ENCODE peak calls at places on chromosomes 3 and 15, in nine cellular contexts. P is testis; M is nephron progenitor cell; H is NCI-H1105; N is activated CD4-positive, CD25-positive, alpha-beta regulatory T cell; I is CD4-positive, alpha-beta memory T cell; U is effector CD4-positive, alpha-beta T cell; Q is stromal cell of bone marrow; W is NCI-H774. R is an unnamed sample.

GRCh38 chr3:14423197-14423743 is 20.9 kb downstream of the SLC6A6 start:
- DNase-seq in U (no peak), Q (no peak), M (no peak), W (peak; percentile 23), I (no peak), H (no peak), P (no peak), N (no peak), R (no peak)

GRCh38 chr3:8441969-8442559 is 59.6 kb upstream of the LMCD1 start:
- DNase-seq in H (no peak), U (no peak), I (no peak), M (peak; percentile 36), P (no peak), W (peak; percentile 4), Q (peak; percentile 58), N (no peak), R (peak; percentile 69)

GRCh38 chr3:127848131-127849129 is 26.1 kb upstream of the MGLL start:
- DNase-seq in W (no peak), I (no peak), N (no peak), M (no peak), H (no peak), P (peak; percentile 83), U (no peak), Q (no peak), R (no peak)

GRCh38 chr3:52441772-52442332 is 3.1 kb downstream of the SEMA3G start:
- DNase-seq in W (no peak), U (no peak), I (no peak), M (no peak), Q (no peak), N (no peak), P (no peak), H (no peak), R (no peak)

GRCh38 chr15:69626095-69627066 is 173.8 kb downstream of the RPLP1 start:
- DNase-seq in U (no peak), W (no peak), H (no peak), N (no peak), I (no peak), P (no peak), M (no peak), Q (no peak), R (no peak)

GRCh38 chr3:40713306-40713705 is 188.5 kb downstream of the ZNF621 start:
- DNase-seq in M (no peak), U (no peak), Q (no peak), I (no peak), W (no peak), P (no peak), H (no peak), N (no peak), R (no peak)

GRCh38 chr15:37941779-37942178 is 7.3 kb downstream of the TMCO5A start:
- DNase-seq in M (no peak), H (no peak), U (no peak), N (no peak), Q (no peak), P (no peak), I (no peak), W (no peak), R (no peak)

GRCh38 chr3:42684632-42685362 is 540 bp upstream of the KLHL40 start:
- DNase-seq in P (no peak), H (no peak), M (no peak), I (no peak), N (no peak), Q (no peak), W (no peak), U (no peak), R (no peak)

GRCh38 chr3:123064914-123065313 is 1.9 kb upstream of the PDIA5 start:
- DNase-seq in H (no peak), W (no peak), M (no peak), I (no peak), U (no peak), P (no peak), N (no peak), Q (no peak), R (no peak)

GRCh38 chr15:68502398-68502901 is 70.5 kb upstream of the ITGA11 start:
- DNase-seq in H (no peak), W (no peak), P (no peak), U (no peak), I (no peak), M (no peak), Q (no peak), N (no peak), R (no peak)

GRCh38 chr3:156033428-156033827 is 87.0 kb upstream of the KCNAB1 start:
- DNase-seq in I (no peak), P (no peak), M (no peak), W (no peak), N (no peak), Q (no peak), H (no peak), U (no peak), R (no peak)